ENCODE peak calls at places on chromosomes 11 and 22, in seven cellular contexts. F is mucosa of descending colon; N is progenitor cell of endocrine pancreas; X is stimulated activated CD4-positive, alpha-beta T cell treated with anti-CD3 and anti-CD28 coated beads, TNF-alpha, amount 100 ng/mL, for 48 hours; V is left ventricle myocardium inferior; D is islet precursor cell; M is cardiac fibroblast. O is an unnamed sample.

GRCh38 chr11:44595964-44596381 is 30.5 kb downstream of the CD82 start:
- DNase-seq in N (no peak), F (no peak), D (no peak), V (peak; percentile 79), M (no peak), X (no peak), O (no peak)

GRCh38 chr11:63240098-63240497 is 3.3 kb downstream of the SLC22A25 start:
- DNase-seq in D (no peak), V (no peak), F (no peak), N (no peak), M (peak; percentile 12), X (no peak), O (no peak)

GRCh38 chr11:108221981-108222685 is at the start of gene NPAT:
- DNase-seq in F (no peak), M (no peak), N (no peak), D (no peak), V (no peak), X (no peak), O (no peak)

GRCh38 chr22:36201630-36202312 is at the start of gene APOL4:
- DNase-seq in V (peak; percentile 89), M (peak; percentile 66), X (no peak), N (no peak), D (no peak), F (peak; percentile 76), O (peak; percentile 35)

GRCh38 chr22:26502688-26503561 is 9.3 kb downstream of the TFIP11 start:
- DNase-seq in F (no peak), D (peak; percentile 81), N (no peak), X (no peak), M (peak; percentile 52), V (peak; percentile 29), O (peak; percentile 88)

GRCh38 chr11:1219446-1219835 is 3.4 kb upstream of the MUC5B start:
- DNase-seq in M (no peak), F (peak; percentile 59), D (peak; percentile 45), X (no peak), V (no peak), N (no peak), O (peak; percentile 47)

GRCh38 chr11:43583548-43583947 is 97.0 kb upstream of the HSD17B12 start:
- DNase-seq in V (no peak), M (no peak), D (no peak), N (no peak), F (no peak), X (no peak), O (no peak)

GRCh38 chr22:43745783-43746356 is 66.2 kb downstream of the EFCAB6 start:
- DNase-seq in X (no peak), M (no peak), D (no peak), F (no peak), N (no peak), V (no peak), O (no peak)

GRCh38 chr22:37457093-37457893 is 28.9 kb downstream of the MFNG start:
- DNase-seq in N (peak; percentile 91), M (peak; percentile 68), F (peak; percentile 75), V (peak; percentile 62), D (peak; percentile 93), X (peak; percentile 66), O (peak; percentile 97)

GRCh38 chr11:121328213-121328966 is 35.8 kb downstream of the SC5D start:
- DNase-seq in X (no peak), D (no peak), M (no peak), V (no peak), F (no peak), N (no peak), O (no peak)

GRCh38 chr11:4211991-4212390 is 117.4 kb downstream of the RRM1 start:
- DNase-seq in N (no peak), X (no peak), M (no peak), V (no peak), D (peak; percentile 62), F (no peak), O (peak; percentile 80)

GRCh38 chr11:121420398-121420797 is 31.7 kb upstream of the SORL1 start:
- DNase-seq in V (no peak), M (no peak), X (no peak), F (no peak), N (no peak), D (no peak), O (no peak)

GRCh38 chr11:87300640-87301381 is 263.1 kb downstream of the TMEM135 start:
- DNase-seq in F (no peak), X (no peak), N (no peak), D (no peak), M (peak; percentile 13), V (no peak), O (no peak)

GRCh38 chr11:111001986-111002616 is 243.4 kb upstream of the POU2AF2 start:
- DNase-seq in D (no peak), N (no peak), F (no peak), X (no peak), M (peak; percentile 92), V (no peak), O (no peak)

GRCh38 chr11:133819916-133820315 is 25.4 kb downstream of the SPATA19 start:
- DNase-seq in V (no peak), F (no peak), N (no peak), M (no peak), X (no peak), D (peak; percentile 89), O (no peak)

GRCh38 chr11:8262552-8263108 is 1.0 kb downstream of the LMO1 start:
- DNase-seq in D (peak; percentile 88), M (peak; percentile 34), F (no peak), N (peak; percentile 37), V (peak; percentile 37), X (peak; percentile 16), O (peak; percentile 91)

GRCh38 chr11:35617687-35618496 is at the start of gene FJX1:
- DNase-seq in D (peak; percentile 93), V (peak; percentile 57), N (peak; percentile 48), M (peak; percentile 95), F (peak; percentile 59), X (no peak), O (peak; percentile 92)

GRCh38 chr11:87394924-87395323 is 357.2 kb downstream of the TMEM135 start:
- DNase-seq in M (peak; percentile 4), V (no peak), N (no peak), F (no peak), X (no peak), D (no peak), O (no peak)

GRCh38 chr11:45995342-45995734 is 72.9 kb downstream of the LARGE2 start:
- DNase-seq in D (no peak), X (no peak), M (no peak), V (no peak), F (no peak), N (no peak), O (no peak)

O was measured in endodermal cell.